ENCODE peak calls at places on chromosomes 11 and 22, in six cellular contexts. A is GM18507; M is stimulated activated CD8-positive, alpha-beta memory T cell treated with anti-CD3 and anti-CD28 coated beads, Interleukin-4, amount 100 ng/mL, for 24 hours; N is activated T-cell treated with anti-CD3 and anti-CD28 coated beads, Interleukin-2, amount 50 U/mL, for 1 hour; Y is stimulated activated CD4-positive, alpha-beta T cell treated with anti-CD3 and anti-CD28 coated beads, Interleukin-12 subunit alpha, Interleukin-12 subunit beta, amount 100 ng/mL, for 24 hours; I is HT-29. T is an unnamed sample.

GRCh38 chr11:46422588-46422987 is 31.0 kb upstream of the CHRM4 start:
- DNase-seq in A (no peak), M (no peak), N (no peak), Y (no peak), I (no peak), T (no peak)

GRCh38 chr11:122340607-122341006 is 224.6 kb upstream of the BLID start:
- DNase-seq in A (no peak), M (no peak), N (no peak), Y (no peak), I (no peak), T (no peak)

GRCh38 chr11:110896358-110896757 is 184.1 kb upstream of the ARHGAP20 start:
- DNase-seq in A (no peak), M (no peak), N (no peak), Y (no peak), I (no peak), T (no peak)

GRCh38 chr22:42637555-42637954 is 2.8 kb downstream of the ATP5MGL start:
- DNase-seq in A (no peak), M (no peak), N (no peak), Y (no peak), I (no peak), T (no peak)

GRCh38 chr22:18023509-18024275 is 669 bp downstream of the MICAL3 start:
- DNase-seq in A (no peak), M (no peak), N (peak), Y (peak), I (peak), T (peak)

GRCh38 chr22:21044931-21045584 is 688 bp upstream of the LRRC74B start:
- DNase-seq in A (no peak), M (no peak), N (no peak), Y (no peak), I (no peak), T (no peak)

GRCh38 chr11:7596975-7597391 is 76.3 kb downstream of the CYB5R2 start:
- DNase-seq in A (no peak), M (no peak), N (no peak), Y (no peak), I (no peak), T (no peak)

GRCh38 chr11:74307409-74307808 is 4.0 kb downstream of the P4HA3 start:
- DNase-seq in A (no peak), M (no peak), N (no peak), Y (no peak), I (no peak), T (no peak)

GRCh38 chr11:69071956-69072355 is 23.2 kb downstream of the TPCN2 start:
- DNase-seq in A (no peak), M (no peak), N (no peak), Y (no peak), I (no peak), T (no peak)

GRCh38 chr11:123054301-123055065 is 7.5 kb downstream of the HSPA8 start:
- DNase-seq in A (no peak), M (no peak), N (no peak), Y (no peak), I (peak), T (peak)

GRCh38 chr11:111512296-111513239 is at the start of gene BTG4:
- DNase-seq in A (no peak), M (no peak), N (peak), Y (no peak), I (no peak), T (peak)

GRCh38 chr11:109892321-109892794 is 200.8 kb upstream of the ZC3H12C start:
- DNase-seq in A (no peak), M (no peak), N (no peak), Y (no peak), I (no peak), T (no peak)

GRCh38 chr11:76777325-76777724 is 5.8 kb upstream of the TSKU start:
- DNase-seq in A (no peak), M (no peak), N (no peak), Y (no peak), I (no peak), T (no peak)

GRCh38 chr11:123856444-123856843 is 29.0 kb downstream of the TMEM225 start:
- DNase-seq in A (no peak), M (no peak), N (no peak), Y (no peak), I (no peak), T (no peak)

GRCh38 chr11:8766043-8766992 is 83.7 kb downstream of the RPL27A start:
- DNase-seq in A (no peak), M (no peak), N (no peak), Y (no peak), I (no peak), T (no peak)

GRCh38 chr22:30876221-30876751 is 92.3 kb downstream of the MORC2 start:
- DNase-seq in A (no peak), M (no peak), N (peak), Y (no peak), I (no peak), T (no peak)

GRCh38 chr11:105861225-105861624 is 160.8 kb downstream of the MSANTD4 start:
- DNase-seq in A (no peak), M (no peak), N (no peak), Y (no peak), I (peak), T (no peak)

GRCh38 chr11:128903248-128904041 is 12.3 kb downstream of the KCNJ5 start:
- DNase-seq in A (no peak), M (no peak), N (no peak), Y (no peak), I (no peak), T (no peak)

GRCh38 chr11:16779436-16779835 is 41.0 kb downstream of the C11orf58 start:
- DNase-seq in A (no peak), M (no peak), N (no peak), Y (no peak), I (no peak), T (no peak)

GRCh38 chr11:111777094-111778046 is 11.2 kb upstream of the PPP2R1B start:
- DNase-seq in A (peak), M (no peak), N (no peak), Y (no peak), I (peak), T (no peak)

GRCh38 chr11:47004595-47005033 is 68.1 kb downstream of the CSTPP1 start:
- DNase-seq in A (no peak), M (no peak), N (no peak), Y (no peak), I (peak), T (no peak)

GRCh38 chr11:129394709-129395108 is 19.1 kb downstream of the BARX2 start:
- DNase-seq in A (no peak), M (no peak), N (no peak), Y (no peak), I (no peak), T (no peak)

GRCh38 chr22:19850482-19851109 is 4.1 kb downstream of the GNB1L start:
- DNase-seq in A (no peak), M (no peak), N (no peak), Y (no peak), I (no peak), T (no peak)

GRCh38 chr11:116384407-116384806 is 388.4 kb downstream of the BUD13 start:
- DNase-seq in A (no peak), M (no peak), N (no peak), Y (no peak), I (no peak), T (no peak)

GRCh38 chr11:117528061-117528780 is 200.6 kb downstream of the CEP164 start:
- DNase-seq in A (no peak), M (no peak), N (no peak), Y (no peak), I (no peak), T (no peak)

GRCh38 chr11:15889353-15889752 is 467.0 kb downstream of the SOX6 start:
- DNase-seq in A (no peak), M (no peak), N (no peak), Y (no peak), I (no peak), T (no peak)

GRCh38 chr11:3808846-3809623 is 675 bp downstream of the PGAP2 start:
- DNase-seq in A (peak), M (no peak), N (no peak), Y (no peak), I (peak), T (peak)

GRCh38 chr11:3939211-3939610 is 83.7 kb downstream of the STIM1 start:
- DNase-seq in A (no peak), M (no peak), N (no peak), Y (no peak), I (no peak), T (no peak)

GRCh38 chr11:114891911-114892310 is 213.6 kb downstream of the NXPE2 start:
- DNase-seq in A (no peak), M (no peak), N (no peak), Y (no peak), I (no peak), T (no peak)

GRCh38 chr11:61553373-61554171 is 27.3 kb downstream of the SYT7 start:
- DNase-seq in A (no peak), M (no peak), N (no peak), Y (no peak), I (no peak), T (no peak)

GRCh38 chr11:72844356-72844755 is 30.1 kb downstream of the ATG16L2 start:
- DNase-seq in A (no peak), M (no peak), N (no peak), Y (no peak), I (no peak), T (no peak)

GRCh38 chr11:38221295-38221694 is 1623.3 kb upstream of the RAG2 start:
- DNase-seq in A (no peak), M (no peak), N (no peak), Y (no peak), I (no peak), T (no peak)

GRCh38 chr11:72081184-72081644 is 564 bp downstream of the LRRC51 start:
- DNase-seq in A (no peak), M (no peak), N (no peak), Y (no peak), I (no peak), T (no peak)

GRCh38 chr11:8239536-8240228 is 24.0 kb downstream of the LMO1 start:
- DNase-seq in A (no peak), M (no peak), N (no peak), Y (no peak), I (no peak), T (no peak)

GRCh38 chr11:33942954-33943353 is 51.1 kb upstream of the LMO2 start:
- DNase-seq in A (no peak), M (no peak), N (no peak), Y (no peak), I (no peak), T (no peak)

GRCh38 chr11:78432956-78433355 is 15.3 kb upstream of the GAB2 start:
- DNase-seq in A (no peak), M (no peak), N (no peak), Y (no peak), I (no peak), T (no peak)

GRCh38 chr11:10900686-10901415 is 43.0 kb upstream of the ZBED5 start:
- DNase-seq in A (no peak), M (no peak), N (no peak), Y (no peak), I (no peak), T (no peak)

T was measured in GM12891.